ENCODE peak calls at places on chromosomes 2 and 18, in seven cellular contexts. T, W, F, N, S, B and M are unnamed samples.

GRCh38 chr2:220891405-220891804 is 680.7 kb downstream of the EPHA4 start:
- DNase-seq in T (peak), W (no peak), F (peak), N (peak), S (peak), B (peak), M (no peak)

GRCh38 chr2:136235451-136236418 is 117.8 kb upstream of the CXCR4 start:
- DNase-seq in T (peak), W (no peak), F (peak), N (peak), S (peak), B (no peak), M (peak)

GRCh38 chr2:213199871-213200270 is 48.5 kb upstream of the IKZF2 start:
- DNase-seq in T (peak), W (no peak), F (no peak), N (no peak), S (no peak), B (peak), M (peak)

GRCh38 chr2:156537147-156537546 is 101.0 kb downstream of the GPD2 start:
- DNase-seq in T (peak), W (no peak), F (peak), N (no peak), S (no peak), B (no peak), M (no peak)

GRCh38 chr2:128798502-128799283 is 480.0 kb upstream of the HS6ST1 start:
- DNase-seq in T (no peak), W (peak), F (no peak), N (no peak), S (no peak), B (no peak), M (no peak)

GRCh38 chr18:39596216-39596615 is 2030.6 kb upstream of the CELF4 start:
- DNase-seq in T (peak), W (no peak), F (peak), N (no peak), S (no peak), B (peak), M (no peak)

GRCh38 chr2:235095569-235095968 is 143.8 kb downstream of the SH3BP4 start:
- DNase-seq in T (peak), W (no peak), F (no peak), N (no peak), S (no peak), B (peak), M (no peak)

GRCh38 chr2:98833172-98833916 is 102.4 kb upstream of the MGAT4A start:
- DNase-seq in T (no peak), W (no peak), F (no peak), N (no peak), S (peak), B (no peak), M (no peak)

GRCh38 chr2:142286618-142287017 is 155.8 kb upstream of the LRP1B start:
- DNase-seq in T (no peak), W (peak), F (no peak), N (peak), S (no peak), B (no peak), M (peak)

GRCh38 chr2:128531856-128532255 is 213.2 kb upstream of the HS6ST1 start:
- DNase-seq in T (peak), W (no peak), F (no peak), N (no peak), S (peak), B (no peak), M (no peak)

GRCh38 chr2:7709907-7710306 is 792.7 kb downstream of the RNF144A start:
- DNase-seq in T (no peak), W (no peak), F (peak), N (peak), S (no peak), B (no peak), M (no peak)

GRCh38 chr2:191302459-191303155 is 57.4 kb downstream of the MYO1B start:
- DNase-seq in T (no peak), W (no peak), F (no peak), N (peak), S (peak), B (peak), M (peak)

GRCh38 chr2:144014108-144014507 is 505.8 kb downstream of the ZEB2 start:
- DNase-seq in T (no peak), W (no peak), F (no peak), N (peak), S (no peak), B (no peak), M (no peak)

GRCh38 chr2:174631009-174631981 is 33.7 kb upstream of the WIPF1 start:
- DNase-seq in T (peak), W (no peak), F (peak), N (no peak), S (no peak), B (peak), M (no peak)

GRCh38 chr18:36175481-36175880 is 11.8 kb upstream of the MOCOS start:
- DNase-seq in T (no peak), W (no peak), F (no peak), N (no peak), S (no peak), B (no peak), M (no peak)

GRCh38 chr2:179604638-179605037 is 256.8 kb downstream of the ZNF385B start:
- DNase-seq in T (no peak), W (no peak), F (no peak), N (no peak), S (no peak), B (no peak), M (no peak)

GRCh38 chr2:225112362-225113111 is 70.3 kb upstream of the DOCK10 start:
- DNase-seq in T (no peak), W (no peak), F (no peak), N (no peak), S (no peak), B (no peak), M (no peak)

GRCh38 chr2:197159681-197160211 is 150.8 kb downstream of the ANKRD44 start:
- DNase-seq in T (peak), W (no peak), F (peak), N (no peak), S (peak), B (peak), M (peak)

GRCh38 chr2:74632209-74632938 is 15.8 kb downstream of the M1AP start:
- DNase-seq in T (peak), W (peak), F (no peak), N (no peak), S (no peak), B (peak), M (no peak)

GRCh38 chr2:19746611-19747309 is 155.0 kb downstream of the TTC32 start:
- DNase-seq in T (peak), W (peak), F (no peak), N (no peak), S (peak), B (no peak), M (peak)

GRCh38 chr18:77304263-77304662 is 54.6 kb downstream of the GALR1 start:
- DNase-seq in T (no peak), W (no peak), F (no peak), N (no peak), S (no peak), B (no peak), M (no peak)

GRCh38 chr2:109350526-109350925 is 221.5 kb downstream of the SH3RF3 start:
- DNase-seq in T (no peak), W (no peak), F (no peak), N (no peak), S (no peak), B (no peak), M (no peak)

GRCh38 chr2:65715328-65715727 is 282.9 kb upstream of the SPRED2 start:
- DNase-seq in T (no peak), W (no peak), F (no peak), N (no peak), S (no peak), B (no peak), M (no peak)

GRCh38 chr2:204885747-204886146 is 340.5 kb downstream of the PARD3B start:
- DNase-seq in T (no peak), W (no peak), F (no peak), N (no peak), S (peak), B (no peak), M (peak)

GRCh38 chr2:62774555-62775366 is 69.2 kb downstream of the EHBP1 start:
- DNase-seq in T (peak), W (no peak), F (peak), N (peak), S (peak), B (peak), M (peak)

GRCh38 chr2:231189571-231190495 is 8.6 kb upstream of the ARMC9 start:
- DNase-seq in T (peak), W (peak), F (no peak), N (no peak), S (peak), B (peak), M (no peak)

GRCh38 chr2:165161510-165161909 is 42.3 kb downstream of the SCN3A start:
- DNase-seq in T (peak), W (no peak), F (peak), N (no peak), S (no peak), B (peak), M (no peak)

GRCh38 chr2:217902281-217903141 is 100.3 kb downstream of the TNS1 start:
- DNase-seq in T (peak), W (no peak), F (peak), N (peak), S (peak), B (peak), M (peak)

GRCh38 chr2:122993592-122993991 is 1031.5 kb upstream of the CNTNAP5 start:
- DNase-seq in T (no peak), W (no peak), F (no peak), N (no peak), S (no peak), B (no peak), M (no peak)

GRCh38 chr18:75071866-75072671 is 136.9 kb downstream of the PTGR3 start:
- DNase-seq in T (no peak), W (no peak), F (no peak), N (no peak), S (no peak), B (no peak), M (no peak)

GRCh38 chr2:237616373-237617304 is 10.7 kb upstream of the LRRFIP1 start:
- DNase-seq in T (peak), W (peak), F (peak), N (peak), S (peak), B (peak), M (no peak)

GRCh38 chr2:53036196-53036595 is 731.4 kb upstream of the CHAC2 start:
- DNase-seq in T (peak), W (no peak), F (peak), N (peak), S (no peak), B (peak), M (no peak)

GRCh38 chr2:128373346-128374000 is 54.8 kb upstream of the HS6ST1 start:
- DNase-seq in T (no peak), W (no peak), F (no peak), N (peak), S (no peak), B (no peak), M (no peak)

GRCh38 chr18:79627750-79628294 is 51.8 kb upstream of the CTDP1 start:
- DNase-seq in T (no peak), W (no peak), F (no peak), N (no peak), S (no peak), B (no peak), M (no peak)

GRCh38 chr2:63737085-63737701 is 104.5 kb upstream of the UGP2 start:
- DNase-seq in T (no peak), W (no peak), F (no peak), N (peak), S (peak), B (no peak), M (peak)

GRCh38 chr2:170221317-170222288 is 43.7 kb downstream of the MYO3B start:
- DNase-seq in T (peak), W (no peak), F (peak), N (peak), S (peak), B (peak), M (no peak)

GRCh38 chr2:181573140-181573736 is 83.7 kb downstream of the CERKL start:
- DNase-seq in T (peak), W (no peak), F (peak), N (peak), S (peak), B (peak), M (peak)

GRCh38 chr2:211867845-211868361 is 670.7 kb downstream of the ERBB4 start:
- DNase-seq in T (peak), W (no peak), F (peak), N (peak), S (peak), B (peak), M (no peak)

DNA sequence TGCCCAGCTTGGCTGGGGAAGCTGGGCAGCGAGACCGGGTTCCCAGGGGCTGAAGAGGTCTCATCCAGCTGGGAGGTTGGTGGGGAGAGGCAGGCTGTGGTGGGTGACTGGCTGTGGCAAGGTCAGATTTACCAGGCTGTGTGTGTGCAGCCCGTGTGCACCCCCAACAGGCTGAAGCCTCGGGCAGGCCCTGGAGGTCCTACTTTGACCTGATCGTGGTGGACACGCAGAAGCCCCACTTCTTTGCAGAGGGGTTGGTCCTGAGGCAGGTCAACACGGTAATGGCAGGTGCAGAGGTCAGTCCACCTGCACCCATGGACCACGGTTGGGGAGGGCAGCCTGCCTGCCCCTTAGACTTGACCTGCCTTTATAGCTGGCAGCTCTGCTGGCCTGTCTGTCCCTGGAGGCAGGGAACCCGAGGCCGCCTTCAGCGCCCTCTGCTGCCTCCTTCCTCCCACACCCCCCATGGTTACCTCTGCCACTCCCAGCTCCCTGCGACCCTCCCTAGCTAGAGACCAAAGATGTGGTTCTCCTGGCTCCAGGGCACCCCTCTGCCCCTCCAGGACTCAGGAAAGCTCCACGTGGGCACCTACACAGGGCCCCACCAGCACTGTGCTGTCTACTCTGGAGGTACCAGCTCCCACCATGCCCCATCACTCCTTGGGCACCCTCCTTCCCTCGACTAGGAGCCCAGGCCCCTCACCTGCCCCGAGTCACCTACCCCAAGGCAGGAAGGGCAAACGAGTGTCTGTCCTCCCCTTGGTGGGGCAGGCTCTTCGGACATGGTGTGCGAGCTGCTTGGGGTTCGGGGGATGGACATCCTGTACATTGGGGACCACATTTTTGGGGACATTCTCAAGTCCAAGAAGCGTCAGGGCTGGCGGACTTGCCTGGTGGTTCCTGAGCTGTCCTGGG is 4.0 kb downstream of the NT5DC4 start:
- DNase-seq in T (no peak), W (peak), F (no peak), N (no peak), S (no peak), B (no peak), M (peak)
- H3K9ac ChIP-seq in T (no peak), W (no peak), F (no peak), N (peak), S (no peak), B (no peak), M (peak)

GRCh38 chr18:49561127-49561376 is 805 bp upstream of the LIPG start:
- DNase-seq in T (no peak), W (no peak), F (no peak), N (no peak), S (peak), B (peak), M (no peak)

GRCh38 chr18:49563130-49563540 is 1.3 kb downstream of the LIPG start:
- DNase-seq in T (no peak), W (no peak), F (peak), N (peak), S (peak), B (peak), M (no peak)

GRCh38 chr18:49561377-49562193 is at the start of gene LIPG:
- DNase-seq in T (peak), W (peak), F (peak), N (peak), S (peak), B (peak), M (peak)

GRCh38 chr18:49563701-49564100 is 1.8 kb downstream of the LIPG start:
- DNase-seq in T (no peak), W (no peak), F (no peak), N (peak), S (no peak), B (no peak), M (no peak)

DNA sequence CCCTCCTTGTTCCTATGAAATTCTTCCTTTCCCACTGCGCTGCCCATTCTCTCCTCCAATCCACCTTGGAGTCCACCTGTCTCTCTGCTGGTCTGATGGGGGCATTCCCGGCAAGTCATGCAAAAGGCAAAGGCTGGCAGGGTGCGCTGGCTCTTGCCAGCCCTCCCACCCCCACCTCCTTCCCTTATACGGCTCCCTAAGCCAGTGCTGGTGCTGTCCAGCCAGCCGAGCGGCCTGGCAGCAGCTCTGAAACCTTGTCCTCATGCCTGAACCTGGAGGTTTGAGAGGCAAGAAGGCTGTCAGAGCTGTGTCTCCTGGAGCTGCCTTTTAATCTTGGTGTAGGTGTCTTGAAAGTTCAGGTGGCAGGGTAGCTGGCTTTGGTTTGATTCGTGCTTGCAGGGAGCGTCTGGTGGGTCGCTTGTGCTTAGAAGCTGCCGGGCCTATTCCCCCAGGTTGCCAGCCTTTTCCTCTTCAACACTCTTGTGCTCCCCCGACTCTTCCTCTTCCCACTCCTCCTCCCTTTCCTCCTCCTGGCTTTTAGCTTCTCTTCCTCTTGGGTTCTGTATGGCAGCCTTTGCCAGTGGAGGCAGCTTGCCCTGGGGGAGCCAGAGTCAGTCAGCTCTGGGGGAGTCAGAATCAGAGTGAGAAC is 748 bp downstream of the LIPG start:
- DNase-seq in T (no peak), W (peak), F (no peak), N (peak), S (peak), B (peak), M (no peak)
- H3K9ac ChIP-seq in T (no peak), W (no peak), F (peak), N (peak), S (peak), B (no peak), M (peak)

GRCh38 chr2:37855283-37856041 is 69.6 kb upstream of the RMDN2 start:
- DNase-seq in T (no peak), W (no peak), F (no peak), N (no peak), S (peak), B (no peak), M (no peak)
- H3K9ac ChIP-seq in T (no peak), W (no peak), F (no peak), N (no peak), S (peak), B (no peak), M (no peak)

DNA sequence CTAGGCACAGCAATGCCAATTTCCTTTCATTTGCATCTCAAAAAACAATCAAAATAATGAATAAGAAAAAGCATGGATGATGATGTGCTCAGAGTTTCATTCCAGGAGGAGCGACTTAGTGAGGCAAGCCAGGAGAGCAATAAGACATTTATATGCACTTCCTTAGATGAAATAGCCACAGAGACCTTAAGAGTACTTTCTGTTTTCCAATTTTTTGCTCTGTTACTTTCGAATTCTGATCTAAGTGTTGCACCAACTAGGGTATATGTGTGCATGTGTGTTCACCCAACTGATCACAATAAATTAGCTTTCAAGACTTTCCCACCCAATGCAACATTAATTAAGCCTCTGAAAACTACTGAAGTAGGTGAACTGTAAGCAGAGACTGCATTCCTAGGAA is 709 bp downstream of the RAB27B start:
- DNase-seq in T (no peak), W (no peak), F (no peak), N (no peak), S (no peak), B (peak), M (no peak)
- H3K9ac ChIP-seq in T (no peak), W (no peak), F (peak), N (peak), S (no peak), B (peak), M (no peak)

GRCh38 chr2:241772063-241772499 is 4.5 kb upstream of the GAL3ST2 start:
- DNase-seq in T (no peak), W (peak), F (no peak), N (no peak), S (no peak), B (no peak), M (peak)

GRCh38 chr2:241770185-241770935 is 6.3 kb upstream of the GAL3ST2 start:
- DNase-seq in T (no peak), W (peak), F (no peak), N (no peak), S (no peak), B (no peak), M (peak)

GRCh38 chr2:241771286-241772062 is 5.1 kb upstream of the GAL3ST2 start:
- DNase-seq in T (peak), W (peak), F (no peak), N (no peak), S (no peak), B (no peak), M (peak)

GRCh38 chr2:241769819-241770184 is 6.8 kb upstream of the GAL3ST2 start:
- DNase-seq in T (no peak), W (no peak), F (no peak), N (no peak), S (no peak), B (no peak), M (no peak)

GRCh38 chr2:241770936-241771285 is 5.7 kb upstream of the GAL3ST2 start:
- DNase-seq in T (no peak), W (no peak), F (no peak), N (no peak), S (no peak), B (no peak), M (no peak)
- H3K9ac ChIP-seq in T (no peak), W (no peak), F (no peak), N (no peak), S (no peak), B (no peak), M (peak)